ENCODE peak calls at places on chromosomes 1 and 21, in nine cellular contexts. One of them, this sample, is unnamed. For H4K20me1, the result is how much of the 10 kb centered on the place peaks cover.

GRCh38 chr21:28632718-28633408 is 359.8 kb downstream of the LTN1 start:
- DNase-seq in IMR-90: peak
- DNase-seq in GM23338: peak
- DNase-seq in H1: no peak
- DNase-seq in OCI-LY7: no peak
- DNase-seq in astrocyte: peak
- DNase-seq in hepatocyte: no peak
- DNase-seq in HCT116: no peak
- DNase-seq in osteoblast: peak
- DNase-seq in this sample: peak

GRCh38 chr1:182003953-182004586 is 57.4 kb downstream of the ZNF648 start:
- DNase-seq in IMR-90: no peak
- DNase-seq in HCT116: no peak
- DNase-seq in hepatocyte: no peak
- DNase-seq in osteoblast: no peak
- DNase-seq in astrocyte: no peak
- DNase-seq in OCI-LY7: no peak
- DNase-seq in H1: no peak
- DNase-seq in GM23338: peak
- DNase-seq in this sample: no peak

GRCh38 chr21:36627242-36627641 is 71.7 kb upstream of the SIM2 start:
- DNase-seq in osteoblast: no peak
- DNase-seq in HCT116: no peak
- DNase-seq in astrocyte: peak
- DNase-seq in H1: no peak
- DNase-seq in IMR-90: peak
- DNase-seq in OCI-LY7: no peak
- DNase-seq in GM23338: no peak
- DNase-seq in hepatocyte: no peak
- DNase-seq in this sample: no peak

GRCh38 chr1:156212833-156213643 is at the start of gene PMF1:
- DNase-seq in hepatocyte: peak
- DNase-seq in H1: peak
- DNase-seq in OCI-LY7: peak
- DNase-seq in IMR-90: peak
- DNase-seq in astrocyte: peak
- DNase-seq in GM23338: peak
- DNase-seq in osteoblast: peak
- DNase-seq in HCT116: peak
- DNase-seq in this sample: no peak

GRCh38 chr1:1006305-1007159 is 6.6 kb upstream of the HES4 start:
- DNase-seq in IMR-90: no peak
- DNase-seq in astrocyte: no peak
- DNase-seq in H1: peak
- DNase-seq in hepatocyte: peak
- DNase-seq in GM23338: no peak
- DNase-seq in osteoblast: peak
- DNase-seq in HCT116: peak
- DNase-seq in OCI-LY7: no peak
- DNase-seq in this sample: no peak

GRCh38 chr1:205748398-205749093 is 1.4 kb downstream of the NUCKS1 start:
- DNase-seq in GM23338: peak
- DNase-seq in astrocyte: peak
- DNase-seq in osteoblast: peak
- DNase-seq in H1: no peak
- DNase-seq in HCT116: no peak
- DNase-seq in IMR-90: peak
- DNase-seq in hepatocyte: peak
- DNase-seq in OCI-LY7: peak
- DNase-seq in this sample: no peak

GRCh38 chr1:209678981-209679539 is 3.8 kb downstream of the G0S2 start:
- DNase-seq in osteoblast: peak
- DNase-seq in HCT116: no peak
- DNase-seq in H1: no peak
- DNase-seq in OCI-LY7: no peak
- DNase-seq in astrocyte: no peak
- DNase-seq in IMR-90: no peak
- DNase-seq in GM23338: no peak
- DNase-seq in hepatocyte: no peak
- DNase-seq in this sample: no peak

GRCh38 chr1:231940721-231941120 is 314.1 kb downstream of the DISC1 start:
- DNase-seq in IMR-90: no peak
- DNase-seq in hepatocyte: no peak
- DNase-seq in astrocyte: no peak
- DNase-seq in HCT116: no peak
- DNase-seq in osteoblast: no peak
- DNase-seq in GM23338: no peak
- DNase-seq in H1: no peak
- DNase-seq in OCI-LY7: no peak
- DNase-seq in this sample: no peak

GRCh38 chr1:229893762-229894444 is 173.1 kb upstream of the GALNT2 start:
- DNase-seq in GM23338: no peak
- DNase-seq in astrocyte: peak
- DNase-seq in HCT116: no peak
- DNase-seq in hepatocyte: no peak
- DNase-seq in OCI-LY7: no peak
- DNase-seq in osteoblast: no peak
- DNase-seq in H1: no peak
- DNase-seq in IMR-90: no peak
- DNase-seq in this sample: peak

GRCh38 chr1:19038732-19039131 is 82.3 kb upstream of the IFFO2 start:
- DNase-seq in H1: no peak
- DNase-seq in HCT116: no peak
- DNase-seq in IMR-90: no peak
- DNase-seq in hepatocyte: no peak
- DNase-seq in astrocyte: no peak
- DNase-seq in osteoblast: no peak
- DNase-seq in OCI-LY7: no peak
- DNase-seq in GM23338: no peak
- DNase-seq in this sample: no peak

GRCh38 chr21:42532466-42533181 is 19.0 kb downstream of the SLC37A1 start:
- DNase-seq in H1: no peak
- DNase-seq in IMR-90: peak
- DNase-seq in astrocyte: no peak
- DNase-seq in osteoblast: no peak
- DNase-seq in OCI-LY7: peak
- DNase-seq in GM23338: no peak
- DNase-seq in HCT116: no peak
- DNase-seq in hepatocyte: no peak
- DNase-seq in this sample: no peak

GRCh38 chr1:244010191-244010590 is 40.9 kb upstream of the ZBTB18 start:
- DNase-seq in hepatocyte: no peak
- DNase-seq in GM23338: peak
- DNase-seq in OCI-LY7: no peak
- DNase-seq in H1: no peak
- DNase-seq in HCT116: no peak
- DNase-seq in astrocyte: peak
- DNase-seq in IMR-90: peak
- DNase-seq in osteoblast: peak
- DNase-seq in this sample: no peak

GRCh38 chr1:112840631-112841624 is 115.1 kb downstream of the SLC16A1 start:
- DNase-seq in H1: no peak
- DNase-seq in hepatocyte: no peak
- DNase-seq in GM23338: no peak
- DNase-seq in OCI-LY7: no peak
- DNase-seq in astrocyte: no peak
- DNase-seq in HCT116: no peak
- DNase-seq in IMR-90: no peak
- DNase-seq in osteoblast: no peak
- DNase-seq in this sample: no peak

GRCh38 chr21:45570826-45571601 is 28.8 kb upstream of the SLC19A1 start:
- DNase-seq in GM23338: no peak
- DNase-seq in OCI-LY7: no peak
- DNase-seq in HCT116: no peak
- DNase-seq in hepatocyte: no peak
- DNase-seq in osteoblast: peak
- DNase-seq in IMR-90: peak
- DNase-seq in astrocyte: peak
- DNase-seq in H1: peak
- DNase-seq in this sample: no peak

GRCh38 chr1:193019442-193020026 is 39.6 kb downstream of the UCHL5 start:
- DNase-seq in H1: no peak
- DNase-seq in OCI-LY7: peak
- DNase-seq in IMR-90: peak
- DNase-seq in hepatocyte: peak
- DNase-seq in GM23338: peak
- DNase-seq in osteoblast: no peak
- DNase-seq in astrocyte: peak
- DNase-seq in HCT116: peak
- DNase-seq in this sample: peak

GRCh38 chr1:90193116-90193515 is 198.2 kb downstream of the ZNF326 start:
- DNase-seq in OCI-LY7: no peak
- DNase-seq in hepatocyte: no peak
- DNase-seq in astrocyte: no peak
- DNase-seq in HCT116: no peak
- DNase-seq in osteoblast: no peak
- DNase-seq in H1: no peak
- DNase-seq in IMR-90: no peak
- DNase-seq in GM23338: no peak
- DNase-seq in this sample: no peak

GRCh38 chr1:203124011-203124410 is 3.5 kb upstream of the ADORA1 start:
- DNase-seq in osteoblast: peak
- DNase-seq in IMR-90: no peak
- DNase-seq in astrocyte: no peak
- DNase-seq in hepatocyte: no peak
- DNase-seq in H1: no peak
- DNase-seq in HCT116: no peak
- DNase-seq in OCI-LY7: no peak
- DNase-seq in GM23338: no peak
- DNase-seq in this sample: no peak

GRCh38 chr1:51071291-51071690 is 30.7 kb upstream of the C1orf185 start:
- DNase-seq in astrocyte: no peak
- DNase-seq in H1: no peak
- DNase-seq in GM23338: no peak
- DNase-seq in osteoblast: no peak
- DNase-seq in hepatocyte: no peak
- DNase-seq in OCI-LY7: no peak
- DNase-seq in IMR-90: no peak
- DNase-seq in HCT116: no peak
- DNase-seq in this sample: no peak

GRCh38 chr1:185957441-185958363 is 223.5 kb downstream of the HMCN1 start:
- DNase-seq in GM23338: no peak
- DNase-seq in osteoblast: no peak
- DNase-seq in HCT116: no peak
- DNase-seq in OCI-LY7: no peak
- DNase-seq in H1: no peak
- DNase-seq in hepatocyte: no peak
- DNase-seq in IMR-90: no peak
- DNase-seq in astrocyte: no peak
- DNase-seq in this sample: no peak

GRCh38 chr1:44044071-44044801 is 13.0 kb upstream of the SLC6A9 start:
- DNase-seq in osteoblast: no peak
- DNase-seq in H1: no peak
- DNase-seq in GM23338: no peak
- DNase-seq in OCI-LY7: no peak
- DNase-seq in hepatocyte: no peak
- DNase-seq in IMR-90: no peak
- DNase-seq in HCT116: no peak
- DNase-seq in astrocyte: peak
- DNase-seq in this sample: no peak

GRCh38 chr1:28119576-28119975 is 31.2 kb upstream of the EYA3 start:
- DNase-seq in H1: no peak
- DNase-seq in OCI-LY7: no peak
- DNase-seq in astrocyte: no peak
- DNase-seq in GM23338: no peak
- DNase-seq in IMR-90: no peak
- DNase-seq in hepatocyte: no peak
- DNase-seq in osteoblast: no peak
- DNase-seq in HCT116: no peak
- DNase-seq in this sample: no peak

GRCh38 chr1:229817936-229818335 is 191.9 kb downstream of the URB2 start:
- DNase-seq in IMR-90: no peak
- DNase-seq in hepatocyte: no peak
- DNase-seq in astrocyte: no peak
- DNase-seq in osteoblast: no peak
- DNase-seq in H1: no peak
- DNase-seq in OCI-LY7: no peak
- DNase-seq in GM23338: no peak
- DNase-seq in HCT116: no peak
- DNase-seq in this sample: no peak

GRCh38 chr1:85200367-85200869 is 398 bp downstream of the SYDE2 start:
- DNase-seq in H1: peak
- DNase-seq in astrocyte: no peak
- DNase-seq in GM23338: peak
- DNase-seq in HCT116: no peak
- DNase-seq in hepatocyte: no peak
- DNase-seq in osteoblast: peak
- DNase-seq in IMR-90: no peak
- DNase-seq in OCI-LY7: no peak
- DNase-seq in this sample: no peak

GRCh38 chr1:152824964-152825363 is 2.3 kb upstream of the LCE1A start:
- DNase-seq in HCT116: no peak
- DNase-seq in OCI-LY7: no peak
- DNase-seq in GM23338: no peak
- DNase-seq in IMR-90: no peak
- DNase-seq in H1: no peak
- DNase-seq in hepatocyte: no peak
- DNase-seq in osteoblast: no peak
- DNase-seq in astrocyte: no peak
- DNase-seq in this sample: no peak
- H4K20me1 ChIP-seq in HCT116: under half
- H4K20me1 ChIP-seq in OCI-LY7: under half
- H4K20me1 ChIP-seq in GM23338: under half
- H4K20me1 ChIP-seq in IMR-90: under half
- H4K20me1 ChIP-seq in H1: under half
- H4K20me1 ChIP-seq in hepatocyte: under half
- H4K20me1 ChIP-seq in osteoblast: under half
- H4K20me1 ChIP-seq in astrocyte: under half
- H4K20me1 ChIP-seq in this sample: under half

GRCh38 chr1:115807723-115808122 is 33.2 kb downstream of the NHLH2 start:
- DNase-seq in astrocyte: peak
- DNase-seq in GM23338: peak
- DNase-seq in OCI-LY7: peak
- DNase-seq in IMR-90: peak
- DNase-seq in osteoblast: no peak
- DNase-seq in HCT116: peak
- DNase-seq in hepatocyte: peak
- DNase-seq in H1: peak
- DNase-seq in this sample: no peak
- TF ChIP-seq CTCF in astrocyte: peak
- TF ChIP-seq CTCF in GM23338: peak
- TF ChIP-seq CTCF in OCI-LY7: peak
- TF ChIP-seq CTCF in IMR-90: peak
- TF ChIP-seq CTCF in osteoblast: peak
- TF ChIP-seq CTCF in HCT116: peak
- TF ChIP-seq CTCF in hepatocyte: peak
- TF ChIP-seq CTCF in H1: peak
- TF ChIP-seq CTCF in this sample: peak

GRCh38 chr21:39641827-39642450 is 29.2 kb downstream of the B3GALT5 start:
- DNase-seq in hepatocyte: no peak
- DNase-seq in IMR-90: no peak
- DNase-seq in GM23338: peak
- DNase-seq in HCT116: no peak
- DNase-seq in astrocyte: no peak
- DNase-seq in osteoblast: no peak
- DNase-seq in OCI-LY7: no peak
- DNase-seq in H1: peak
- DNase-seq in this sample: no peak
- H3K4me3 ChIP-seq in hepatocyte: no peak
- H3K4me3 ChIP-seq in IMR-90: no peak
- H3K4me3 ChIP-seq in GM23338: peak
- H3K4me3 ChIP-seq in HCT116: no peak
- H3K4me3 ChIP-seq in astrocyte: no peak
- H3K4me3 ChIP-seq in osteoblast: no peak
- H3K4me3 ChIP-seq in OCI-LY7: no peak
- H3K4me3 ChIP-seq in H1: peak
- H3K4me3 ChIP-seq in this sample: no peak

GRCh38 chr1:26745191-26745590 is 42.6 kb upstream of the PIGV start:
- DNase-seq in astrocyte: peak
- DNase-seq in osteoblast: no peak
- DNase-seq in HCT116: no peak
- DNase-seq in GM23338: no peak
- DNase-seq in H1: no peak
- DNase-seq in hepatocyte: no peak
- DNase-seq in IMR-90: peak
- DNase-seq in OCI-LY7: no peak
- DNase-seq in this sample: no peak
- H4K20me1 ChIP-seq in astrocyte: half or more
- H4K20me1 ChIP-seq in osteoblast: under half
- H4K20me1 ChIP-seq in HCT116: under half
- H4K20me1 ChIP-seq in GM23338: half or more
- H4K20me1 ChIP-seq in H1: under half
- H4K20me1 ChIP-seq in hepatocyte: half or more
- H4K20me1 ChIP-seq in IMR-90: under half
- H4K20me1 ChIP-seq in OCI-LY7: under half
- H4K20me1 ChIP-seq in this sample: under half